ENCODE peak calls at places on chromosomes 6 and 20, in seven cellular contexts. O is HepG2, E is OCI-LY7, Q is mammary epithelial cell, Z is SK-N-SH, I is IMR-90, P is GM23248. Y is an unnamed sample. For H3K4me1, the result is how much of the 10 kb centered on the place peaks cover.

GRCh38 chr20:46552460-46553420 is 2.3 kb upstream of the OCSTAMP start:
- DNase-seq in E (no peak), O (no peak), Z (no peak), P (no peak), Q (no peak), I (no peak), Y (no peak)

GRCh38 chr20:16459019-16459700 is 114.1 kb downstream of the KIF16B start:
- DNase-seq in I (peak), O (no peak), P (peak), Z (no peak), Q (peak), E (no peak), Y (no peak)

GRCh38 chr6:66865771-66866170 is 1158.7 kb upstream of the EYS start:
- DNase-seq in E (no peak), P (no peak), Z (no peak), O (no peak), Q (peak), I (no peak), Y (no peak)

GRCh38 chr6:138958595-138958994 is 29.5 kb downstream of the REPS1 start:
- DNase-seq in Z (no peak), Q (no peak), O (no peak), P (no peak), I (no peak), E (no peak), Y (no peak)

GRCh38 chr6:148502083-148502772 is 159.6 kb downstream of the SASH1 start:
- DNase-seq in Q (no peak), E (no peak), P (peak), O (no peak), I (peak), Z (no peak), Y (no peak)

GRCh38 chr20:18428490-18429173 is 38.2 kb downstream of the DZANK1 start:
- DNase-seq in E (no peak), Q (no peak), I (peak), O (peak), P (no peak), Z (no peak), Y (no peak)

GRCh38 chr6:134577998-134578397 is 260.1 kb upstream of the SGK1 start:
- DNase-seq in E (no peak), Q (peak), O (no peak), P (peak), Z (no peak), I (peak), Y (no peak)

GRCh38 chr6:118558811-118559217 is 10.7 kb downstream of the PLN start:
- DNase-seq in P (no peak), E (no peak), Z (no peak), O (no peak), I (no peak), Q (no peak), Y (no peak)

GRCh38 chr6:27592107-27592480 is 119.2 kb upstream of the ZNF184 start:
- DNase-seq in I (no peak), O (no peak), E (no peak), Q (peak), Z (no peak), P (no peak), Y (no peak)

GRCh38 chr6:100126682-100127484 is 132.9 kb upstream of the MCHR2 start:
- DNase-seq in Q (no peak), Z (no peak), E (no peak), O (no peak), I (no peak), P (no peak), Y (no peak)

GRCh38 chr6:52840763-52841585 is at the start of gene GSTA5:
- DNase-seq in Q (peak), E (no peak), I (no peak), Z (no peak), O (no peak), P (peak), Y (no peak)

GRCh38 chr6:24584390-24584735 is 61.6 kb downstream of the KIAA0319 start:
- DNase-seq in P (no peak), E (no peak), I (no peak), Z (peak), O (no peak), Q (no peak), Y (no peak)

GRCh38 chr6:28981833-28982475 is 23.2 kb downstream of the ZNF311 start:
- DNase-seq in Q (peak), E (peak), Z (peak), O (peak), I (peak), P (peak), Y (peak)

GRCh38 chr6:41625442-41625841 is 12.8 kb upstream of the MDFI start:
- DNase-seq in O (no peak), Z (no peak), Q (peak), I (no peak), E (peak), P (no peak), Y (no peak)

GRCh38 chr20:57072184-57072583 is 194.3 kb downstream of the BMP7 start:
- DNase-seq in I (no peak), O (no peak), Z (no peak), P (peak), E (no peak), Q (no peak), Y (no peak)

GRCh38 chr6:7528565-7528964 is 12.9 kb upstream of the DSP start:
- DNase-seq in E (no peak), Z (no peak), P (peak), I (peak), O (no peak), Q (peak), Y (no peak)

GRCh38 chr6:166932116-166932515 is 24.2 kb downstream of the RNASET2 start:
- DNase-seq in I (no peak), Z (no peak), O (no peak), E (no peak), P (no peak), Q (no peak), Y (no peak)

GRCh38 chr6:45916692-45917091 is 99.0 kb downstream of the CLIC5 start:
- DNase-seq in Z (no peak), Q (no peak), O (no peak), I (no peak), P (no peak), E (no peak), Y (no peak)

GRCh38 chr20:16821211-16822089 is 73.3 kb downstream of the OTOR start:
- DNase-seq in Z (peak), I (peak), P (peak), E (peak), Q (peak), O (peak), Y (peak)

GRCh38 chr20:64050261-64051032 is 1.0 kb upstream of the SOX18 start:
- DNase-seq in E (no peak), O (peak), P (no peak), Z (no peak), I (no peak), Q (no peak), Y (no peak)

GRCh38 chr20:64049887-64050260 is 435 bp upstream of the SOX18 start:
- DNase-seq in I (no peak), E (no peak), Q (no peak), Z (no peak), O (no peak), P (no peak), Y (no peak)

GRCh38 chr20:64052326-64052722 is 2.9 kb upstream of the SOX18 start:
- DNase-seq in E (no peak), P (no peak), Z (no peak), I (no peak), O (no peak), Q (no peak), Y (no peak)

GRCh38 chr20:64051532-64052325 is 2.3 kb upstream of the SOX18 start:
- DNase-seq in Q (no peak), P (no peak), E (no peak), O (no peak), I (no peak), Z (no peak), Y (no peak)

DNA sequence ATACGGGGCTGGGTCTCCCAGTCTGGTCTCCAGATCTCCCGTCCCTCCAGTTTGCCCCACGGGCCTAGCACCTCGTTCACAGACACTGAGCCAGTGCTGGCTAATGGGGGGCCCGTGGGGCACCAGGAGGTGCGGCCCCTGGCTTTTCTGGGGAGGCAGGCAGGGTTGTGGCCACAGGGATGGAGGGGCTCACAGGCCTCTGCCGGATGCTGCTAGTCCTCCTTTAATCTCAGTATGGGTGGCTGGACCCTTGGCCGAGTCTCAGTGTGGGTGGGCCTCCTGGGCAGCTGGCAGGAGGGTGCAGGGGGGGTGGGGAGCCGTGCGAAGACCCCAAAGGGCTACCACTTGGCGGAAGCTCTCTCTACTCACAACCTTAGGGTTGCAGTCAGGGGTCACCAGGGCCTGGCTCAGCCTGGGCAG is 1.6 kb upstream of the SOX18 start:
- DNase-seq in E (no peak), Q (no peak), P (no peak), I (no peak), O (no peak), Z (no peak), Y (no peak)
- H3K4me1 ChIP-seq in E (under half), Q (under half), P (under half), I (under half), O (half or more), Z (under half), Y (under half)

DNA sequence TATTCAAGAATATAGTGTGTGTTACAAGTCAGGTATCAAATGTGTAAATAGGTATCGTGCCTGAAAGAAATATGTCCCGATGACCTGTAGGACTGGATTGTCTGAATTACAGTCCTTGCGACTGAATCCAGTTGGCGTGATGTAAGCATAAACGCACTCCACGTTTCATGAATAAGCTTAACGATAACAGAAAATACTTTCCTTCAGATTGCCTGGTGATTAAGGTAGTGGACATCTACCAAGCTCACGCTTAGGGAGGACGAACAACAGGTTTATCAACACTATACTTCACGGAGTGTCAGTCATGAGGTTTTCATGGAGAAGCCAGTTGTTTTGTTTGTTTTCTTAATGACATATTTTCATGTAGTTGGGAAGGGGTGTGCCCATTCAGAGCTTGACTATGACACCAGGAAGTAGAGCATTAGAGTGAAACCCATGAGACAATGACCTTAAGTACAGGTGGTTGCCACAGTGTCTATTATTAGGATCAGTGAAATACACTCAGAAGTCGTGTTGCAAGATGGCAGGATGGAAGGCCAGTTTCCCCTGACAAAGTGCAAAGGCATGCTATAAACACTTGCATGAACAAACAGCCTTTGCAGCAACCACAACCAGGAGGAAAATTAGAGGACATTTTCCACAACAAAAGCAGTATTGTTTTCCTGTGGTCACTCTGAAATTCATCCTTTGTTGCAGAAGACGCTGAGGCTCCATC is 305.8 kb upstream of the PRDM1 start:
- DNase-seq in Q (peak), O (no peak), E (peak), Z (no peak), P (peak), I (peak), Y (no peak)
- H2AFZ ChIP-seq in Q (peak), O (no peak), E (peak), Z (no peak), P (no peak), I (peak), Y (no peak)

DNA sequence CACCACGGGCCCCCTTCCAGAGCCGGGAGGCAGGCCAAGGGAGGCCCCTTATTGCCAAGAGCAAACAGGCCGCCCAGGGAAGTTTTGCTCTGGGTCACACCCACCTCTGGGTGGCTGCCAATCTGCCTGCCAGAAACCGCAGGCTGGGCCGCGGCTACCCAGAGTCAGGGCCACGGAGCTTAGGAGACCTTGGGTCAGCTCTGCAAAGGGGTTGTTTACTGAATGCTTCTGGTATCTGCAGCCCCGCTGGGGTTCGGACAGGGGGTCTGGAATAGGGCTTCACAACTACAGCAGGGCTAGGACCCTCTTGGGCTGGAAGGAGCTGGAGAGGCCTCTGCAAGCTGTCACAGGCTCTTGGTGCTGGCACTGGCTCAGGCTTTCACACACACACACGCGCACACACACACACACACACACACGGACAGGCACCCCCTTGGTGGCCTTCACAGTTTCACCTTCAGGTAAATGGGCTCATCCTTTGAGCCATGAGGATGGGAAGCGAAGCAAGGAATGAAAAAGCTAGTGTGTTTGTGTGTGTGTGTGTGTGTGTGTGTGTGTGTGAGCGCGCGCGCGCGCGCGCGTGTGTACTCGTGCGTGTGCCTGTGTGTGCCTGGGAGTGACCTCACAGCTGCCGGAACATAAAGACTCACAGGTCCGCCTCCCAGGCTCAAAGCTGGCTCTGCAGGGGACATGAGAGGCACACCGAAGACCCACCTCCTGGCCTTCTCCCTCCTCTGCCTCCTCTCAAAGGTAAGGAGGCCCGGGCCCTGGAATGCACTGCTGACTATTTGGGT is at the start of gene CCN5:
- DNase-seq in P (peak), O (peak), Z (peak), I (peak), Q (peak), E (no peak), Y (no peak)
- H3K4me1 ChIP-seq in P (under half), O (under half), Z (under half), I (under half), Q (under half), E (under half), Y (under half)

DNA sequence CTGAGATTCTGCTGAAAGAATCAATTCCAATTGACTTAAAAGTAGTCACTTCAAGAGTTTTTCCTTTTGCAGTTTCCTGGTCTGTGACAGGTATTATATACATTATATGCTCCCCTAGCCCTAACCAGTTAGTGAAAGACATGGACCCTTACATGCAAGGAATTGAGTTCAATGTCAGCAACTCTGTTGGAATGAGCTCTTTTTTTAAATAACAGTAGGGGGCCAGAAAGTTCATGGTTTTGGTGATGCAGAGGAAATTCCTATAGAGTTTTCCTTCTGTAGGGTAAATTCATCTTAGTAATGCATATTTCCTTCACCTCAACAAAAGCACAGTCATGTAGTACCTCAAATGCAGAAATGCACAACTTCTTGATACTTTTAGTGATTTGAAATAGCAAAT is 172.2 kb downstream of the KIF6 start:
- DNase-seq in I (no peak), Q (no peak), Z (no peak), P (peak), O (no peak), E (no peak), Y (no peak)
- H2AFZ ChIP-seq in I (no peak), Q (no peak), Z (no peak), P (no peak), O (no peak), E (no peak), Y (no peak)

GRCh38 chr6:142843344-142843743 is 101.6 kb downstream of the HIVEP2 start:
- DNase-seq in Z (no peak), Q (no peak), E (no peak), O (no peak), P (no peak), I (no peak), Y (no peak)
- H3K4me1 ChIP-seq in Z (half or more), Q (half or more), E (half or more), O (half or more), P (half or more), I (under half), Y (under half)

GRCh38 chr20:4507288-4507719 is 214.4 kb upstream of the PRND start:
- DNase-seq in O (no peak), Q (peak), I (peak), Z (no peak), P (peak), E (no peak), Y (no peak)
- H2AFZ ChIP-seq in O (no peak), Q (peak), I (peak), Z (no peak), P (no peak), E (no peak), Y (no peak)

Y was measured in neuronal stem cell.